ENCODE peak calls at places on chromosome 12, in ten cellular contexts. O is Ammon's horn; P is small intestine; Z is choroid plexus epithelial cell; Q is activated CD8-positive, alpha-beta memory T cell treated with anti-CD3 and anti-CD28 coated beads for 1 hour; E is NCI-H524 treated with DMSO at 0.1 percent for 48 hours; V is NCI-H1417; Y is caudate nucleus; I is breast epithelium; M is activated CD8-positive, alpha-beta T cell treated with anti-CD3 and anti-CD28 coated beads for 36 hours. X is an unnamed sample.
A peak's percentile ranks its signal among the peaks of the same experiment; 100 is the strongest.

GRCh38 chr12:32270818-32271710 is 128.3 kb upstream of the FGD4 start:
- DNase-seq in O (peak; percentile 77), P (no peak), Z (peak; percentile 70), Q (no peak), E (no peak), V (peak; percentile 30), Y (peak; percentile 38), I (no peak), M (no peak), X (no peak)

GRCh38 chr12:42118136-42118879 is 26.4 kb downstream of the GXYLT1 start:
- DNase-seq in O (no peak), P (no peak), Z (no peak), Q (no peak), E (no peak), V (no peak), Y (no peak), I (no peak), M (no peak), X (no peak)

GRCh38 chr12:68854554-68854953 is 46.6 kb downstream of the MDM2 start:
- DNase-seq in O (no peak), P (no peak), Z (no peak), Q (no peak), E (no peak), V (no peak), Y (no peak), I (no peak), M (no peak), X (no peak)

GRCh38 chr12:19759229-19759628 is 319.9 kb downstream of the AEBP2 start:
- DNase-seq in O (no peak), P (no peak), Z (peak; percentile 76), Q (no peak), E (no peak), V (no peak), Y (no peak), I (no peak), M (no peak), X (no peak)

GRCh38 chr12:9273276-9273675 is 65.1 kb upstream of the PZP start:
- DNase-seq in O (no peak), P (no peak), Z (peak; percentile 74), Q (no peak), E (no peak), V (no peak), Y (no peak), I (no peak), M (no peak), X (no peak)

GRCh38 chr12:89901319-89901718 is 192.7 kb upstream of the ATP2B1 start:
- DNase-seq in O (no peak), P (peak; percentile 21), Z (no peak), Q (no peak), E (no peak), V (no peak), Y (no peak), I (no peak), M (no peak), X (no peak)

GRCh38 chr12:108484845-108485244 is 30.2 kb upstream of the FICD start:
- DNase-seq in O (no peak), P (no peak), Z (no peak), Q (no peak), E (no peak), V (no peak), Y (no peak), I (no peak), M (no peak), X (no peak)

GRCh38 chr12:116559330-116560080 is at the start of gene MAP1LC3B2:
- DNase-seq in O (peak; percentile 74), P (peak; percentile 94), Z (peak; percentile 83), Q (peak; percentile 44), E (no peak), V (no peak), Y (peak; percentile 39), I (peak; percentile 79), M (peak; percentile 93), X (no peak)

GRCh38 chr12:124867389-124867930 is 3.8 kb upstream of the SCARB1 start:
- DNase-seq in O (no peak), P (peak; percentile 80), Z (peak; percentile 62), Q (no peak), E (no peak), V (peak; percentile 21), Y (no peak), I (no peak), M (no peak), X (no peak)

GRCh38 chr12:66188584-66189475 is at the start of gene IRAK3:
- DNase-seq in O (peak; percentile 59), P (peak; percentile 56), Z (peak; percentile 61), Q (no peak), E (no peak), V (peak; percentile 78), Y (peak; percentile 10), I (peak; percentile 47), M (peak; percentile 41), X (no peak)

GRCh38 chr12:108842364-108842763 is 15.0 kb downstream of the SSH1 start:
- DNase-seq in O (no peak), P (no peak), Z (no peak), Q (no peak), E (no peak), V (no peak), Y (no peak), I (no peak), M (no peak), X (no peak)

GRCh38 chr12:124764870-124765570 is 98.6 kb downstream of the SCARB1 start:
- DNase-seq in O (no peak), P (no peak), Z (peak; percentile 95), Q (no peak), E (peak; percentile 60), V (no peak), Y (no peak), I (peak; percentile 76), M (no peak), X (no peak)

GRCh38 chr12:52027085-52027843 is 20.5 kb downstream of the TAMALIN start:
- DNase-seq in O (no peak), P (no peak), Z (no peak), Q (no peak), E (no peak), V (peak; percentile 37), Y (no peak), I (no peak), M (no peak), X (no peak)

GRCh38 chr12:70366581-70367267 is 634 bp downstream of the KCNMB4 start:
- DNase-seq in O (peak; percentile 71), P (peak; percentile 31), Z (peak; percentile 44), Q (peak; percentile 42), E (no peak), V (peak; percentile 94), Y (peak; percentile 73), I (no peak), M (peak; percentile 71), X (peak; percentile 85)

GRCh38 chr12:12265571-12266388 is 1.1 kb downstream of the LRP6 start:
- DNase-seq in O (peak; percentile 32), P (peak; percentile 61), Z (peak; percentile 70), Q (no peak), E (no peak), V (peak; percentile 81), Y (peak; percentile 11), I (no peak), M (peak; percentile 8), X (peak; percentile 45)

GRCh38 chr12:3304436-3305135 is 186.4 kb upstream of the PRMT8 start:
- DNase-seq in O (peak; percentile 46), P (no peak), Z (peak; percentile 70), Q (no peak), E (no peak), V (peak; percentile 98), Y (peak; percentile 46), I (peak; percentile 61), M (peak; percentile 27), X (no peak)

GRCh38 chr12:91326043-91327027 is 143.7 kb upstream of the DCN start:
- DNase-seq in O (peak; percentile 37), P (peak; percentile 64), Z (peak; percentile 85), Q (no peak), E (no peak), V (peak; percentile 79), Y (peak; percentile 4), I (no peak), M (peak; percentile 49), X (peak; percentile 10)

GRCh38 chr12:54961190-54961589 is 23.4 kb downstream of the TESPA1 start:
- DNase-seq in O (no peak), P (no peak), Z (no peak), Q (no peak), E (no peak), V (no peak), Y (peak; percentile 22), I (no peak), M (no peak), X (no peak)

GRCh38 chr12:109608270-109608669 is 34.7 kb downstream of the MVK start:
- DNase-seq in O (no peak), P (no peak), Z (no peak), Q (no peak), E (no peak), V (no peak), Y (no peak), I (no peak), M (no peak), X (no peak)

GRCh38 chr12:115632323-115632722 is 645.2 kb downstream of the MED13L start:
- DNase-seq in O (no peak), P (no peak), Z (peak; percentile 41), Q (no peak), E (no peak), V (no peak), Y (no peak), I (no peak), M (no peak), X (no peak)

GRCh38 chr12:100801335-100801734 is 6.8 kb downstream of the ANO4 start:
- DNase-seq in O (no peak), P (no peak), Z (no peak), Q (no peak), E (no peak), V (no peak), Y (no peak), I (no peak), M (no peak), X (no peak)

GRCh38 chr12:123150804-123151678 is at the start of gene PITPNM2:
- DNase-seq in O (peak; percentile 40), P (peak; percentile 63), Z (peak; percentile 59), Q (no peak), E (no peak), V (peak; percentile 69), Y (peak; percentile 37), I (no peak), M (peak; percentile 64), X (peak; percentile 17)

GRCh38 chr12:120497524-120498150 is 1.7 kb downstream of the DYNLL1 start:
- DNase-seq in O (no peak), P (peak; percentile 45), Z (peak; percentile 55), Q (no peak), E (no peak), V (no peak), Y (no peak), I (peak; percentile 25), M (no peak), X (no peak)

GRCh38 chr12:91732086-91732485 is 413.6 kb downstream of the BTG1 start:
- DNase-seq in O (no peak), P (no peak), Z (peak; percentile 40), Q (no peak), E (no peak), V (no peak), Y (no peak), I (no peak), M (no peak), X (no peak)

GRCh38 chr12:124422570-124423523 is 128.0 kb downstream of the RFLNA start:
- DNase-seq in O (peak; percentile 85), P (peak; percentile 90), Z (peak; percentile 87), Q (no peak), E (peak; percentile 27), V (peak; percentile 88), Y (peak; percentile 79), I (peak; percentile 88), M (no peak), X (no peak)

GRCh38 chr12:112841891-112842290 is 50.3 kb downstream of the RPH3A start:
- DNase-seq in O (no peak), P (no peak), Z (peak; percentile 13), Q (no peak), E (no peak), V (no peak), Y (no peak), I (no peak), M (no peak), X (no peak)